ENCODE peak calls at places on chromosomes 2 and 18, in seven cellular contexts. X is NB4, B is kidney epithelial cell, L is IMR-90, C is uterus, Q is lung, H is tibial artery. U is an unnamed sample.

GRCh38 chr18:78776151-78776550 is 203.5 kb upstream of the SALL3 start:
- DNase-seq in B (no peak), H (no peak), L (no peak), Q (no peak), X (no peak), C (no peak), U (no peak)

GRCh38 chr2:180644709-180645108 is 335.7 kb upstream of the UBE2E3 start:
- DNase-seq in X (no peak), B (peak), H (no peak), C (no peak), Q (no peak), L (peak), U (peak)

GRCh38 chr2:150591901-150592300 is 104.4 kb upstream of the RND3 start:
- DNase-seq in Q (no peak), B (no peak), C (no peak), H (no peak), X (no peak), L (peak), U (peak)

GRCh38 chr18:58263055-58263732 is 219.2 kb downstream of the NEDD4L start:
- DNase-seq in B (no peak), H (no peak), L (peak), Q (no peak), X (no peak), C (no peak), U (no peak)

GRCh38 chr2:237691200-237691907 is 64.0 kb downstream of the LRRFIP1 start:
- DNase-seq in H (no peak), L (no peak), C (no peak), X (no peak), B (no peak), Q (peak), U (no peak)

GRCh38 chr18:59902180-59902992 is 2.6 kb downstream of the PMAIP1 start:
- DNase-seq in C (no peak), Q (no peak), L (peak), X (no peak), B (no peak), H (no peak), U (peak)

GRCh38 chr2:51013060-51013746 is 18.7 kb downstream of the NRXN1 start:
- DNase-seq in B (no peak), L (peak), X (no peak), Q (peak), H (no peak), C (no peak), U (no peak)

GRCh38 chr18:28114472-28114871 is 62.5 kb downstream of the CDH2 start:
- DNase-seq in B (peak), X (no peak), C (no peak), L (peak), H (no peak), Q (no peak), U (peak)

GRCh38 chr2:168734199-168734746 is 68.2 kb upstream of the NOSTRIN start:
- DNase-seq in C (no peak), B (no peak), H (no peak), L (no peak), Q (no peak), X (no peak), U (no peak)

GRCh38 chr2:240733803-240734495 is 42.3 kb downstream of the AQP12A start:
- DNase-seq in X (peak), H (no peak), Q (no peak), L (no peak), B (no peak), C (no peak), U (no peak)

GRCh38 chr2:152542995-152543481 is 174.2 kb downstream of the PRPF40A start:
- DNase-seq in Q (no peak), X (no peak), L (peak), C (peak), H (no peak), B (peak), U (peak)

GRCh38 chr2:142769761-142770160 is 107.7 kb upstream of the KYNU start:
- DNase-seq in C (no peak), H (no peak), Q (no peak), B (no peak), L (peak), X (no peak), U (no peak)

GRCh38 chr18:21134895-21135294 is 23.3 kb upstream of the ROCK1 start:
- DNase-seq in Q (no peak), C (no peak), X (peak), L (peak), H (no peak), B (no peak), U (peak)
- TF ChIP-seq CTCF in Q (peak), C (peak), X (peak), L (peak), H (peak), B (no peak), U (peak)

GRCh38 chr18:3059272-3059671 is 46.3 kb upstream of the LPIN2 start:
- DNase-seq in C (no peak), H (no peak), B (no peak), L (no peak), Q (no peak), X (no peak), U (no peak)

GRCh38 chr18:3061581-3062416 is 48.9 kb upstream of the LPIN2 start:
- DNase-seq in L (peak), X (no peak), C (no peak), B (no peak), H (no peak), Q (no peak), U (no peak)

GRCh38 chr18:3066391-3067079 is 53.6 kb upstream of the LPIN2 start:
- DNase-seq in B (no peak), L (no peak), Q (no peak), C (no peak), X (no peak), H (no peak), U (no peak)

GRCh38 chr18:3060667-3061580 is 48.0 kb upstream of the LPIN2 start:
- DNase-seq in L (no peak), H (no peak), X (no peak), Q (no peak), C (peak), B (no peak), U (no peak)

DNA sequence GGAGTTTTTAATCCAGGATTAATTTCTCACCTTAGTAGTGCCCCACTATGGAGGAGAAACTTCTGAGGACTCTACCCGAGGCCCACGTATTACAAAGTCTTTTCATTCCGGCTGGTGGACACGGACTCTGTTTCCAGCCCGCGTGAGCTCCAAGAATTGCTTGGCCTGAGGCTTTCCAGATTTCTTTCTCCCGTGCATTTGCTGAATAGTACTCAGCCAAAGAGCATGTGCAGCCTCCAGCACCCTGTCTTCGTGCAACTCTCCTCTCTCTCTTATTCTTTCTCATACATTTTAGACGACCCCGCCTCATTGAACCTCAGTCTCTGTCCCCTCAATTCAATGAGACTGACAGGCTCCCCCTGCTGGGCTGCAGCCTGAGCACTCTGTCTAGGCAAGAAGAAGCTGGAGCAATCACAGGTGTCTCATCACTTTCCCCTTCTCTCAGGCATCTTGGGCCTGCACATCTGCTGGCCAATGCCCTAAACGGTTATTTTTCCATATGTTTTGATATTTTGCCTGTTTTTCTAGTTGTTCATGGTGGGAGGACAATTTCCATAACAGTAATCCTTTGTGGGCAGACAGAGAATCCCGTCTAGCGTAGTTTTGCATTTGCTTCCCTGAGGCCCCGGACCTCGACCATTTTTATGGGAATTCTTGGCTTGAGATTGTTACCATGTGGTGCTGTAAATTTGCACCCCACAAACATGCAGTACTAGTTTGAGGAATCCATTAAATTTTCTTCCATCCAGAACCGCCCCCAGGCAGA is 50.0 kb upstream of the LPIN2 start:
- DNase-seq in B (no peak), X (peak), H (peak), Q (peak), C (peak), L (peak), U (peak)
- H3K4me3 ChIP-seq in B (no peak), X (no peak), H (no peak), Q (no peak), C (no peak), L (no peak), U (no peak)

GRCh38 chr18:52345428-52345827 is 5.4 kb downstream of the DCC start:
- DNase-seq in B (no peak), L (no peak), Q (no peak), H (no peak), X (no peak), C (no peak), U (no peak)

GRCh38 chr18:52341617-52342381 is 1.8 kb downstream of the DCC start:
- DNase-seq in H (no peak), Q (no peak), C (no peak), L (no peak), X (no peak), B (no peak), U (peak)

GRCh38 chr18:52343731-52344340 is 3.8 kb downstream of the DCC start:
- DNase-seq in C (no peak), L (no peak), B (no peak), X (no peak), Q (no peak), H (no peak), U (no peak)

GRCh38 chr18:52340466-52341378 is 725 bp downstream of the DCC start:
- DNase-seq in L (no peak), Q (no peak), X (no peak), C (no peak), B (no peak), H (no peak), U (peak)

GRCh38 chr18:52343138-52343537 is 3.1 kb downstream of the DCC start:
- DNase-seq in Q (no peak), C (no peak), B (no peak), L (peak), X (no peak), H (no peak), U (peak)
- TF ChIP-seq CTCF in Q (no peak), C (no peak), B (peak), L (no peak), X (no peak), H (no peak), U (no peak)

DNA sequence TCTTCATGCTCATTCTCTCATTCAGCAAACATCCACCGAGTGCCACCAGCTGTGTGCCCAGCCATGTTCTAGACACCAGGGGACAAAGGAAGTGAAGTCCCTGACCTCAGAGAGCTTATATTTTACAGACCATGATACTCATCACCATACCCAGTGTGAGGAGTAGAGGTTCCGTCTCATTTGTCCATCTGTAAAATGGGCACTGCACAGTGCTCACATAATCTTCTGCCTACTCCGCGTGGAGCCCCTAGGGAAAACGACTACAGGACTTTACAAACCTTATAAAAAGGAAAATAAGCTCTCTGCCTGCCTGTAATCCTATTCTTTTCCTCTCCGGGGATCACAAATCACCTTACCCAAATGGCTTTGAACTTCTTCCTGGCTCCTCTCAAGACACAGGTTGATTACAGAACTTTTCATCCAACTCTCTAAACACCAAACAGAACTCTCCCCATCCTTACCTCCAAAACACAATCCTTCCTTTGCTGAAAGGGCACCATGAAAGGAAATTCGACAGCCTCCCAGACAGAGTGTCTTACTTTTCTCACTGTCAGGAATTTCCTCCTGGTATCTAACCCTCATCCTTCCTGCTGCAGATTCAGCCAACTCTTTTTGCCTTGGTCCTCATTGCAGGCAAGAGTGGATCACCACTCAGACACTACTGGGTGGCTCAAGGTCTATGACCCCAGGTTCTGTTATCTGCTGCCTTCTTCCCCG is 99.5 kb downstream of the TNS1 start:
- DNase-seq in B (no peak), H (no peak), Q (no peak), L (no peak), X (no peak), C (no peak), U (no peak)
- H3K4me3 ChIP-seq in B (no peak), H (peak), Q (no peak), L (no peak), X (no peak), C (no peak), U (no peak)

DNA sequence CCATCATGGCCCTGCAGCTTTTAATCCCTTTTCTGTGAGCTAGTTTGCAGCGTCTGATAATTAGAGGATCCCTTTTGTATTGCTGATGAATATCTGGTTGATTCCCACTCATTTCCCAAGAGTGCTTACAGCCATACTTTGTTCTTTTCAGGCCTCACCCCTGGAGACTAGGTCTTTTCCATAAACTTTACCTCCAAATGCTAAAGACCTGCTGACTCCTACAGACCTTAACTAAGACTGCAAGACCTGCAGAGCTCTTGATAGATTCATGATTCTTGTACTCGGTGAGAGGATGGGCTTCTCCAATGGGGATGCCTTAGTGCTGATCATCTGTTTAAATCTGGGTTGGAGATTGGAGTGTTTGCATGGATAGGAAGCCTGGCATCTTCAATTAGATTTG is 33.1 kb upstream of the DYNAP start:
- DNase-seq in B (no peak), H (no peak), L (no peak), C (no peak), X (no peak), Q (no peak), U (no peak)
- TF ChIP-seq CTCF in B (no peak), H (no peak), L (no peak), C (no peak), X (no peak), Q (no peak), U (no peak)

DNA sequence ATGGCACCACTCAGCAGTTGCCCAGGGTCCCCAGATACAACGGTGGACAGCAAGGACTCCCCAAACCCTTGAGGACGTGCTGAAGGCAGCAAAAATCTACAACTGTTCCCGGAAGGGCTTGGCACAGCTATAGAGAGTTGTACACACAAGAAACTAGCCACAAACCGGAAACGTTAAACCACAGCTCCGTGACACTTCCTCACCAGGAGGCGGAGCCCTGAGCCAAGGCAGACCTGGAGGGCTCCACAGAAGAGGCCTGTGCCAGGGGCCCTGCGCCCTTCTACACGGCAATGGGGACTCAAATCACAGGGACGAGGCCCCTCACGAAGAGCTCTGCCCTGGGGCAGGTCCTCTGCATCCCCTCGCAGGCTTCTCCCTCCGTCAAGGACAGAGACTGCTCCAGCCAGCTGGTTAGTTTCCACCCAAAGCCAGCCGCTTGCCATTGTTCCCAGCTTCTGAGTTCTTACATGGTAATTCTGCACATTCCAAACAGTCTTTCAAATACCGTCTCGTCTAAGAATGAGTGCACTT is 133.3 kb downstream of the HDAC4 start:
- DNase-seq in L (peak), Q (peak), C (peak), B (no peak), X (peak), H (peak), U (peak)
- H3K4me3 ChIP-seq in L (no peak), Q (no peak), C (no peak), B (no peak), X (peak), H (no peak), U (no peak)

U was measured in fibroblast of pulmonary artery.